ENCODE peak calls at places on chromosomes 11 and 22, in four cellular contexts. Q is sigmoid colon, D is GM12878, I is transverse colon. L is an unnamed sample.

GRCh38 chr22:17945851-17946690 is 78.3 kb downstream of the MICAL3 start:
- DNase-seq in Q (peak), D (no peak), I (no peak), L (no peak)

GRCh38 chr11:10909141-10909883 is 51.5 kb upstream of the ZBED5 start:
- DNase-seq in Q (no peak), D (no peak), I (no peak), L (no peak)

GRCh38 chr11:79102821-79103220 is 338.0 kb downstream of the TENM4 start:
- DNase-seq in Q (no peak), D (no peak), I (no peak), L (no peak)

GRCh38 chr22:40728731-40729189 is 49.5 kb downstream of the MCHR1 start:
- DNase-seq in Q (no peak), D (no peak), I (peak), L (no peak)

GRCh38 chr22:49090853-49091135 is 736.9 kb downstream of the BRD1 start:
- DNase-seq in Q (no peak), D (no peak), I (no peak), L (no peak)

GRCh38 chr11:61509058-61510029 is 795 bp downstream of the LRRC10B start:
- DNase-seq in Q (peak), D (no peak), I (peak), L (peak)

GRCh38 chr11:41612415-41612814 is 153.0 kb upstream of the LRRC4C start:
- DNase-seq in Q (no peak), D (no peak), I (no peak), L (no peak)

GRCh38 chr11:34623463-34623862 is 2.6 kb downstream of the EHF start:
- DNase-seq in Q (no peak), D (no peak), I (no peak), L (no peak)

GRCh38 chr22:31841029-31841827 is 87.4 kb downstream of the DEPDC5 start:
- DNase-seq in Q (no peak), D (no peak), I (no peak), L (no peak)

GRCh38 chr22:46572911-46573780 is 35.7 kb upstream of the CELSR1 start:
- DNase-seq in Q (peak), D (no peak), I (no peak), L (peak)

GRCh38 chr11:6390718-6391547 is 659 bp downstream of the SMPD1 start:
- DNase-seq in Q (no peak), D (no peak), I (no peak), L (no peak)

GRCh38 chr22:33000342-33001280 is 57.6 kb downstream of the SYN3 start:
- DNase-seq in Q (peak), D (no peak), I (peak), L (peak)

GRCh38 chr11:65496304-65497140 is 2.3 kb upstream of the MALAT1 start:
- DNase-seq in Q (peak), D (no peak), I (no peak), L (no peak)

GRCh38 chr11:75896843-75897419 is 81.9 kb downstream of the UVRAG start:
- DNase-seq in Q (no peak), D (no peak), I (no peak), L (no peak)

GRCh38 chr22:36405671-36406070 is 17.9 kb upstream of the MYH9 start:
- DNase-seq in Q (no peak), D (no peak), I (peak), L (peak)

GRCh38 chr11:63829823-63830489 is 9.0 kb upstream of the MARK2 start:
- DNase-seq in Q (no peak), D (no peak), I (no peak), L (no peak)

GRCh38 chr22:22201925-22202343 is 42.7 kb upstream of the VPREB1 start:
- DNase-seq in Q (no peak), D (no peak), I (no peak), L (no peak)

GRCh38 chr11:76642341-76642740 is 28.2 kb downstream of the LRRC32 start:
- DNase-seq in Q (peak), D (no peak), I (no peak), L (no peak)

GRCh38 chr11:131839326-131839725 is 468.9 kb downstream of the NTM start:
- DNase-seq in Q (no peak), D (no peak), I (no peak), L (no peak)

GRCh38 chr11:10943968-10944367 is 86.1 kb upstream of the ZBED5 start:
- DNase-seq in Q (no peak), D (no peak), I (no peak), L (no peak)

GRCh38 chr11:127006311-127006710 is 5.7 kb upstream of the KIRREL3 start:
- DNase-seq in Q (no peak), D (no peak), I (no peak), L (no peak)

GRCh38 chr22:44729391-44730012 is 22.9 kb upstream of the ARHGAP8 start:
- DNase-seq in Q (peak), D (no peak), I (no peak), L (peak)

GRCh38 chr11:106262852-106263251 is 185.4 kb downstream of the AASDHPPT start:
- DNase-seq in Q (no peak), D (no peak), I (no peak), L (no peak)

GRCh38 chr11:110531056-110531756 is 101.5 kb downstream of the FDX1 start:
- DNase-seq in Q (no peak), D (no peak), I (no peak), L (no peak)

GRCh38 chr11:129814244-129814992 is 1.2 kb upstream of the TMEM45B start:
- DNase-seq in Q (no peak), D (no peak), I (no peak), L (no peak)

GRCh38 chr11:1053121-1053901 is 16.8 kb upstream of the MUC6 start:
- DNase-seq in Q (peak), D (no peak), I (peak), L (peak)

GRCh38 chr22:21947040-21948014 is 5.3 kb downstream of the PPM1F start:
- DNase-seq in Q (no peak), D (no peak), I (no peak), L (no peak)

GRCh38 chr11:17162376-17162775 is 45.4 kb downstream of the PIK3C2A start:
- DNase-seq in Q (no peak), D (no peak), I (no peak), L (no peak)

GRCh38 chr11:85893378-85893777 is 38.2 kb downstream of the CCDC83 start:
- DNase-seq in Q (no peak), D (no peak), I (no peak), L (no peak)

GRCh38 chr11:83019888-83020579 is 51.7 kb downstream of the RAB30 start:
- DNase-seq in Q (no peak), D (no peak), I (peak), L (peak)

GRCh38 chr22:49408102-49408836 is 419.4 kb downstream of the BRD1 start:
- DNase-seq in Q (peak), D (no peak), I (no peak), L (no peak)

GRCh38 chr11:101914349-101914736 is 467 bp upstream of the CEP126 start:
- DNase-seq in Q (no peak), D (no peak), I (no peak), L (no peak)

GRCh38 chr22:37089451-37089850 is 20.1 kb downstream of the TMPRSS6 start:
- DNase-seq in Q (no peak), D (no peak), I (no peak), L (no peak)

DNA sequence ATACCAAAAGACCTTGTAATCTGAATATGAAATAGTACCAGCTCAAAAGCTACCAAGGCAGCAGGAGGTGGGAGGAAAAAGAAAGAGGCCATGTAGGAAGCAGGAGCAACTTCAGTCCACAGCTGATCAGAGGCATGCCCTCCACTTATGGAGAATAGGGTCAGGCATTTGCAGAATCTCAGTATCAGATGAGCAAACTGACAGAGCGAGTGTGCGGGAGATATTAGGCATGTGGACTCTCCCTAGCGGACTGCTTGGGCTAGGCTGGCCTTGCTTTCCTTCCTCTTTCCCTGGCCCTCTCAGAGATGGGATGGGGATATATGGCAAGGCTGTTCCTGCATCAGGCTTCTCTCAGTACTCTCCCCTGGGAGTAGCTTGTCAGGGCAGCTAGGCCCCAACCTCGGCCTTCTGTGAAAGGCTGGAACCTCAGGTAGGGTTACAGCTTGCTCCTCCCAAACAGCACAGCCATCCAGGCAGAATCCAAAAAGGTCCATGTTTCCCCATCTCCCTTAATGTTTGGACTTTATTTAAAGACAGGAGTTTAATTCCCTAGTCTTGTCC is 37.0 kb downstream of the ETS1 start:
- DNase-seq in Q (no peak), D (no peak), I (no peak), L (no peak)
- TF ChIP-seq POLR2A in Q (no peak), D (no peak), I (no peak), L (no peak)

DNA sequence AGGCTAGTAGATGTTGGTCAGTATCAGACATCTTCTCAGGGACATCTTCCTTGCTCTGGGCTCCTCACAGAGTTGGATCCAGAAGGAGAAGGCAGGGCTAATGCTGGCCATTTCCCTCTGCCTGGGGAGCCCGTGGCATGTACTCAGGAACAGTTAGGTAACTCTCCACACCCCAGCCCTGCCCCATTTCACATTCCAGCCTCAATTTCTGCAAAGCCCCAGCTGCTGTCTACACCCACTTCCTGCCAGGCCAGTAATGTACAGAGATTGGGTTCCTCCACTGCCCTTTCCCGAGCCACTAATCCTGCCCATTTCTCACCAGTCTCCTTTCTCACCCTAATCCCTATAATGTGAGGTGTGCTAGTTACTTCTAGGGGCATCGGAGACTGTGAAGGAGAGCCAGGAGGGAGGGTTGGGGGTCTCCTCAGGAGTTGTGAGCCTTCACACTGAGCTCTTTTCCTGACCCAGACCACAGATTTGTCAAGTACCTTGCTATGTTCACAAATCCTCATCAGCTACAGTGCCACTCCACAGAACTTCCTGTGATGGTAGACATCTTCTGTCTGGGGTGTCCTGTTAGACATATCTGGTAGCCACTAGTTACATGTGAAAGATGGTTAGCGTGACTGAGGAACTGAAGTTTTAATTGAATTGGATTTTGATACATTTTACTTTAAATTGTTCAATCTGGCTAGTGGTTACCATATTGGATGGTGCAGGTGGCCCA is 1.3 kb upstream of the SEC14L3 start:
- DNase-seq in Q (no peak), D (no peak), I (no peak), L (no peak)
- TF ChIP-seq CTCF in Q (no peak), D (no peak), I (no peak), L (no peak)

GRCh38 chr11:66906077-66906929 is 49.4 kb downstream of the LRFN4 start:
- DNase-seq in Q (no peak), D (no peak), I (no peak), L (no peak)
- H3K27ac ChIP-seq in Q (no peak), D (no peak), I (no peak), L (no peak)

DNA sequence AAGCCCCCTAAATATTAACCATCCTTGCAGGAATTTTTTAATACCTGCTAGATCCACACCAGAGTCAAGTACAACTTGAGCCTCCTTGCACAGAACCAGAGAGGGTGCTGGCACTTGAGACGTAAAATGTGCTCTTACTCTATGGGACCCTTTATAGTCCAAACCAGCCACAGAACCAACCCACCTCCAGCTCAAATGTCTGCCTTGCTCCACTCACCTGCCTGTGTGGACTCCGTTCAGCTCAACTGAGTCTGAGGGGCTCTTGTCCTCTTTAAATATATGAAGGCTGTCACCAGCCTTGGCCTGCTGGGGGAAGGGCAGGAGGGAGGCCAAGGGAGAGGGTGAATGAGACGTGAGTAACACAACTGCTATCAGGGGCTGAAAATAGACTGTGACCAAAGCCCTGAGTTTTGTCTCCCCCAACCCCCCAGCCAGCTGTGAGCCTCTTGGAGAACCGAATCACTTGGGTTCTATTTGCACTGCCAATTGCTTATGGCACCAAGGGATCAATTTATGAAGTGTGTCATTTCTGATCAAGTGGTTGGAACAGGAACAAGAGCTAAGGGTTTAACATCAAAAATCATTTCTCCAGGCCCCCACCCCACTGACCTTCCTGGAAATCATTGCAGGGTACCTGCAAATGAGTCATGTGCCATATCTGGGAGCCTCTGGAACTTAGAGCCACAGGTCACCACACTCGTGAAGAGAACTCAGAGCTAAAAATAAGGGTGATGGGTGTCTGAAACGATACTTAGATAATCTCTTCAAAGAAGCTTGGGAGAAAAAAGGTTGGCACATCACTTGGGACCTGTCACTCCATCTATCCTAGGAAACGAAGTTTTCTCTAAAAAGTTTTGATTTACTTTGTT is at the start of gene CSRP3:
- DNase-seq in Q (no peak), D (no peak), I (no peak), L (peak)
- TF ChIP-seq POLR2A in Q (no peak), D (no peak), I (no peak), L (peak)

GRCh38 chr11:102915044-102915375 is 40.2 kb upstream of the MMP12 start:
- DNase-seq in Q (no peak), D (no peak), I (no peak), L (no peak)
- TF ChIP-seq CTCF in Q (no peak), D (no peak), I (no peak), L (no peak)

GRCh38 chr22:42719133-42719532 is 1.5 kb downstream of the A4GALT start:
- DNase-seq in Q (no peak), D (no peak), I (no peak), L (no peak)
- H3K27ac ChIP-seq in Q (peak), D (peak), I (peak), L (peak)

GRCh38 chr11:14644396-14645246 is 1.0 kb downstream of the PDE3B start:
- DNase-seq in Q (peak), D (no peak), I (peak), L (peak)
- TF ChIP-seq POLR2A in Q (no peak), D (no peak), I (no peak), L (no peak)

DNA sequence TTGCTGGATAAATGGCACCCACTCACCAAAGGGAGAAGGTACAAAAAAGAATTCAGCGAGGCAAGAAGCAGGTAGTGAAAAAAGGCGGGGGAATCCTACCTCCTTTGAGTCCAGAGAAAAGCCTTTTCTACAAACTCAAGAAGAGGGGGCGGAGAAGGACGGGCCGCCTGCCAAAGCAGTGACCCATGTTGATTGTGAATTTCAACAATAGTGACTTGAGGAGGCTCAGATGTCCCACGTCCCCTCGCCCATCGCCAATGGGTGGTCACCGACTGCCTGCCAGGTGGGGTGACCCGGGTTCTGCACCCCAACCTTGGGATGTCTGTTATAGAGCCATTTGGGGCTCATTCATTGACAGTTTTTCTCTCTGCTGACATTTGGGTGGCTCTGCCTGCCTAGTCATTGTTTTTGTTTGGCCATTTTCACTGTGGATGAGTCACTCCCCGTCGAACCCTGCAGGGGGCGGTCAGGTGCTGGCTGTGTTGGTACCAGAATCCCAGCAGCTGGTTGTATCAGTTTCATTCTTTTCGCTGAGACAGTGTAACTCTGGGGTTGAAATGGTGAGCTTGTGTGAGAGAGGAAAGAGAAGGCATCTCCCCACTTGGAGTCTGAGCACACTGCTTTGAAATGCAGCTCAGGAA is 163.4 kb upstream of the NCAM1 start:
- DNase-seq in Q (no peak), D (no peak), I (no peak), L (no peak)
- TF ChIP-seq CTCF in Q (no peak), D (peak), I (no peak), L (peak)

DNA sequence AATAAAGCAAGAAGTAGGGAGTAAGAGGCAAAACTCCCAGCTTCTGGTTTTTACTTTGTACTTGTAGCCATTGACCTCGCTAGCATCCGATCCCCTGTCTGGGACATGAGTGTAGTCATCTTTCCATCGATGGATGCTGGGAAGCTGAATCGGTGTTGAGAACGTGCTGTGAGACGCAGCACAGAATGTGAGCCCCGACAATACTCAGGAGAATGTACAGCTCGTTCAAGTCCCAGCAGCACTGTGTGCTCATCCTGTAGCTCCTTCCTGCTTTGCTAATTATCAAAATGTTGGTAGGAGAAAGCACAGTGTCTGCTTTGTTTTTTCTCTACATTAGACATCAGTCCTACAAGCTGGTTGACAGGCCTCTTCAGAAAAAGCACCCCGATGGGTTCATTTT is 56.6 kb downstream of the JAM3 start:
- DNase-seq in Q (no peak), D (no peak), I (no peak), L (no peak)
- H3K27ac ChIP-seq in Q (peak), D (no peak), I (peak), L (peak)

L was measured in heart left ventricle.